ENCODE peak calls at places on chromosomes 12 and 14, in four cellular contexts. One of them, this sample, is unnamed.

GRCh38 chr12:105912911-105913514 is 225.7 kb downstream of the NUAK1 start:
- DNase-seq in NCI-H2107: no peak
- DNase-seq in mucosa of gallbladder: no peak
- DNase-seq in smooth muscle cell of the brain vasculature: no peak
- DNase-seq in this sample: no peak

GRCh38 chr14:72638021-72638420 is 255.9 kb downstream of the DPF3 start:
- DNase-seq in NCI-H2107: no peak
- DNase-seq in mucosa of gallbladder: no peak
- DNase-seq in smooth muscle cell of the brain vasculature: no peak
- DNase-seq in this sample: peak

GRCh38 chr12:26195641-26196423 is 459 bp downstream of the SSPN start:
- DNase-seq in NCI-H2107: no peak
- DNase-seq in mucosa of gallbladder: peak
- DNase-seq in smooth muscle cell of the brain vasculature: peak
- DNase-seq in this sample: peak

GRCh38 chr12:127555071-127555470 is 711.9 kb upstream of the TMEM132C start:
- DNase-seq in NCI-H2107: no peak
- DNase-seq in mucosa of gallbladder: no peak
- DNase-seq in smooth muscle cell of the brain vasculature: no peak
- DNase-seq in this sample: peak

GRCh38 chr12:51082561-51083139 is 746 bp downstream of the CSRNP2 start:
- DNase-seq in NCI-H2107: no peak
- DNase-seq in mucosa of gallbladder: no peak
- DNase-seq in smooth muscle cell of the brain vasculature: peak
- DNase-seq in this sample: peak

GRCh38 chr12:109310247-109311125 is 1.4 kb upstream of the FOXN4 start:
- DNase-seq in NCI-H2107: peak
- DNase-seq in mucosa of gallbladder: no peak
- DNase-seq in smooth muscle cell of the brain vasculature: no peak
- DNase-seq in this sample: no peak

GRCh38 chr14:54483073-54483745 is 5.6 kb downstream of the GMFB start:
- DNase-seq in NCI-H2107: no peak
- DNase-seq in mucosa of gallbladder: no peak
- DNase-seq in smooth muscle cell of the brain vasculature: no peak
- DNase-seq in this sample: no peak

GRCh38 chr14:68966872-68967301 is 12.2 kb downstream of the ACTN1 start:
- DNase-seq in NCI-H2107: no peak
- DNase-seq in mucosa of gallbladder: peak
- DNase-seq in smooth muscle cell of the brain vasculature: no peak
- DNase-seq in this sample: no peak

GRCh38 chr14:32150392-32150791 is 51.5 kb upstream of the RNU6-7 start:
- DNase-seq in NCI-H2107: no peak
- DNase-seq in mucosa of gallbladder: no peak
- DNase-seq in smooth muscle cell of the brain vasculature: no peak
- DNase-seq in this sample: no peak

GRCh38 chr12:112344220-112344619 is 38.0 kb downstream of the HECTD4 start:
- DNase-seq in NCI-H2107: no peak
- DNase-seq in mucosa of gallbladder: no peak
- DNase-seq in smooth muscle cell of the brain vasculature: no peak
- DNase-seq in this sample: no peak

GRCh38 chr12:117063162-117063911 is 35.9 kb downstream of the TESC start:
- DNase-seq in NCI-H2107: no peak
- DNase-seq in mucosa of gallbladder: peak
- DNase-seq in smooth muscle cell of the brain vasculature: no peak
- DNase-seq in this sample: no peak

GRCh38 chr12:86724716-86725115 is 468.5 kb upstream of the MGAT4C start:
- DNase-seq in NCI-H2107: no peak
- DNase-seq in mucosa of gallbladder: no peak
- DNase-seq in smooth muscle cell of the brain vasculature: no peak
- DNase-seq in this sample: no peak

GRCh38 chr12:21941522-21942376 is 523 bp upstream of the ABCC9 start:
- DNase-seq in NCI-H2107: no peak
- DNase-seq in mucosa of gallbladder: peak
- DNase-seq in smooth muscle cell of the brain vasculature: no peak
- DNase-seq in this sample: peak

GRCh38 chr14:24705840-24706239 is 71.8 kb upstream of the GZMB start:
- DNase-seq in NCI-H2107: no peak
- DNase-seq in mucosa of gallbladder: no peak
- DNase-seq in smooth muscle cell of the brain vasculature: no peak
- DNase-seq in this sample: no peak

GRCh38 chr14:74558655-74559054 is 53.4 kb downstream of the LTBP2 start:
- DNase-seq in NCI-H2107: no peak
- DNase-seq in mucosa of gallbladder: no peak
- DNase-seq in smooth muscle cell of the brain vasculature: no peak
- DNase-seq in this sample: no peak

GRCh38 chr12:9227953-9228352 is 19.8 kb upstream of the PZP start:
- DNase-seq in NCI-H2107: no peak
- DNase-seq in mucosa of gallbladder: no peak
- DNase-seq in smooth muscle cell of the brain vasculature: no peak
- DNase-seq in this sample: no peak

GRCh38 chr14:73166399-73166798 is 30.1 kb downstream of the PSEN1 start:
- DNase-seq in NCI-H2107: no peak
- DNase-seq in mucosa of gallbladder: no peak
- DNase-seq in smooth muscle cell of the brain vasculature: no peak
- DNase-seq in this sample: no peak

GRCh38 chr14:64682173-64682710 is 22.0 kb upstream of the PLEKHG3 start:
- DNase-seq in NCI-H2107: no peak
- DNase-seq in mucosa of gallbladder: peak
- DNase-seq in smooth muscle cell of the brain vasculature: no peak
- DNase-seq in this sample: peak

GRCh38 chr12:70185301-70185700 is 57.9 kb upstream of the CNOT2 start:
- DNase-seq in NCI-H2107: no peak
- DNase-seq in mucosa of gallbladder: no peak
- DNase-seq in smooth muscle cell of the brain vasculature: no peak
- DNase-seq in this sample: no peak

GRCh38 chr12:76444408-76444984 is 96.3 kb upstream of the BBS10 start:
- DNase-seq in NCI-H2107: no peak
- DNase-seq in mucosa of gallbladder: no peak
- DNase-seq in smooth muscle cell of the brain vasculature: no peak
- DNase-seq in this sample: no peak

GRCh38 chr12:2593045-2593444 is 201.7 kb upstream of the FKBP4 start:
- DNase-seq in NCI-H2107: no peak
- DNase-seq in mucosa of gallbladder: no peak
- DNase-seq in smooth muscle cell of the brain vasculature: no peak
- DNase-seq in this sample: no peak

GRCh38 chr12:49963976-49964815 is 2.5 kb downstream of the AQP5 start:
- DNase-seq in NCI-H2107: no peak
- DNase-seq in mucosa of gallbladder: no peak
- DNase-seq in smooth muscle cell of the brain vasculature: no peak
- DNase-seq in this sample: no peak

GRCh38 chr12:6367969-6368892 is 7.1 kb downstream of the SCNN1A start:
- DNase-seq in NCI-H2107: no peak
- DNase-seq in mucosa of gallbladder: no peak
- DNase-seq in smooth muscle cell of the brain vasculature: no peak
- DNase-seq in this sample: peak

GRCh38 chr14:105061428-105062047 is 3.7 kb downstream of the GPR132 start:
- DNase-seq in NCI-H2107: no peak
- DNase-seq in mucosa of gallbladder: no peak
- DNase-seq in smooth muscle cell of the brain vasculature: no peak
- DNase-seq in this sample: no peak

GRCh38 chr12:16385779-16386646 is 38.6 kb downstream of the MGST1 start:
- DNase-seq in NCI-H2107: peak
- DNase-seq in mucosa of gallbladder: peak
- DNase-seq in smooth muscle cell of the brain vasculature: peak
- DNase-seq in this sample: peak